ENCODE peak calls at places on chromosomes 2 and 18, in five cellular contexts. One of them, this sample, is unnamed.

GRCh38 chr2:233142355-233142897 is 82.3 kb downstream of the INPP5D start:
- DNase-seq in fibroblast of lung: no peak
- DNase-seq in kidney epithelial cell: no peak
- DNase-seq in AG04450: no peak
- DNase-seq in AG04449: no peak
- DNase-seq in this sample: no peak

GRCh38 chr2:233974530-233975071 is 57.4 kb downstream of the TRPM8 start:
- DNase-seq in fibroblast of lung: peak
- DNase-seq in kidney epithelial cell: peak
- DNase-seq in AG04450: peak
- DNase-seq in AG04449: peak
- DNase-seq in this sample: peak

GRCh38 chr2:128028668-128029054 is 802 bp upstream of the SAP130 start:
- DNase-seq in fibroblast of lung: no peak
- DNase-seq in kidney epithelial cell: no peak
- DNase-seq in AG04450: no peak
- DNase-seq in AG04449: no peak
- DNase-seq in this sample: no peak

GRCh38 chr2:28201711-28202180 is 190.9 kb upstream of the FOSL2 start:
- DNase-seq in fibroblast of lung: no peak
- DNase-seq in kidney epithelial cell: no peak
- DNase-seq in AG04450: no peak
- DNase-seq in AG04449: no peak
- DNase-seq in this sample: no peak

GRCh38 chr2:176134045-176134444 is 4.5 kb downstream of the HOXD8 start:
- DNase-seq in fibroblast of lung: no peak
- DNase-seq in kidney epithelial cell: no peak
- DNase-seq in AG04450: no peak
- DNase-seq in AG04449: no peak
- DNase-seq in this sample: no peak

GRCh38 chr2:43222472-43223146 is 3.8 kb downstream of the ZFP36L2 start:
- DNase-seq in fibroblast of lung: peak
- DNase-seq in kidney epithelial cell: no peak
- DNase-seq in AG04450: no peak
- DNase-seq in AG04449: no peak
- DNase-seq in this sample: no peak

GRCh38 chr18:13791181-13791580 is 32.8 kb upstream of the MC5R start:
- DNase-seq in fibroblast of lung: peak
- DNase-seq in kidney epithelial cell: no peak
- DNase-seq in AG04450: no peak
- DNase-seq in AG04449: no peak
- DNase-seq in this sample: no peak

GRCh38 chr18:76619342-76620315 is 124.6 kb upstream of the ZNF516 start:
- DNase-seq in fibroblast of lung: peak
- DNase-seq in kidney epithelial cell: peak
- DNase-seq in AG04450: no peak
- DNase-seq in AG04449: no peak
- DNase-seq in this sample: no peak

GRCh38 chr2:25341753-25342371 is at the start of gene DNMT3A:
- DNase-seq in fibroblast of lung: peak
- DNase-seq in kidney epithelial cell: no peak
- DNase-seq in AG04450: peak
- DNase-seq in AG04449: no peak
- DNase-seq in this sample: no peak

GRCh38 chr2:28753043-28753683 is 1.5 kb downstream of the PPP1CB start:
- DNase-seq in fibroblast of lung: peak
- DNase-seq in kidney epithelial cell: peak
- DNase-seq in AG04450: peak
- DNase-seq in AG04449: no peak
- DNase-seq in this sample: peak

GRCh38 chr2:163467206-163467605 is 268.6 kb downstream of the FIGN start:
- DNase-seq in fibroblast of lung: peak
- DNase-seq in kidney epithelial cell: no peak
- DNase-seq in AG04450: no peak
- DNase-seq in AG04449: no peak
- DNase-seq in this sample: no peak

GRCh38 chr2:12918841-12919445 is 202.2 kb downstream of the TRIB2 start:
- DNase-seq in fibroblast of lung: peak
- DNase-seq in kidney epithelial cell: no peak
- DNase-seq in AG04450: peak
- DNase-seq in AG04449: peak
- DNase-seq in this sample: no peak

GRCh38 chr2:25082002-25082622 is 40.2 kb downstream of the EFR3B start:
- DNase-seq in fibroblast of lung: no peak
- DNase-seq in kidney epithelial cell: no peak
- DNase-seq in AG04450: no peak
- DNase-seq in AG04449: no peak
- DNase-seq in this sample: no peak

GRCh38 chr2:26284132-26284531 is 39.4 kb downstream of the HADHB start:
- DNase-seq in fibroblast of lung: peak
- DNase-seq in kidney epithelial cell: no peak
- DNase-seq in AG04450: no peak
- DNase-seq in AG04449: no peak
- DNase-seq in this sample: no peak

GRCh38 chr2:200966770-200967169 is 3.3 kb upstream of the ORC2 start:
- DNase-seq in fibroblast of lung: peak
- DNase-seq in kidney epithelial cell: peak
- DNase-seq in AG04450: peak
- DNase-seq in AG04449: peak
- DNase-seq in this sample: no peak

GRCh38 chr2:47225061-47225783 is 70.1 kb upstream of the STPG4 start:
- DNase-seq in fibroblast of lung: peak
- DNase-seq in kidney epithelial cell: peak
- DNase-seq in AG04450: peak
- DNase-seq in AG04449: no peak
- DNase-seq in this sample: peak

GRCh38 chr2:58614259-58614658 is 373.1 kb upstream of the FANCL start:
- DNase-seq in fibroblast of lung: no peak
- DNase-seq in kidney epithelial cell: no peak
- DNase-seq in AG04450: no peak
- DNase-seq in AG04449: no peak
- DNase-seq in this sample: no peak

GRCh38 chr2:237404413-237404812 is 9.6 kb downstream of the COL6A3 start:
- DNase-seq in fibroblast of lung: no peak
- DNase-seq in kidney epithelial cell: no peak
- DNase-seq in AG04450: no peak
- DNase-seq in AG04449: no peak
- DNase-seq in this sample: no peak

GRCh38 chr18:22168360-22168921 is 948 bp upstream of the GATA6 start:
- DNase-seq in fibroblast of lung: no peak
- DNase-seq in kidney epithelial cell: no peak
- DNase-seq in AG04450: no peak
- DNase-seq in AG04449: no peak
- DNase-seq in this sample: no peak

GRCh38 chr2:239874636-239875356 is 150.3 kb downstream of the NDUFA10 start:
- DNase-seq in fibroblast of lung: no peak
- DNase-seq in kidney epithelial cell: no peak
- DNase-seq in AG04450: no peak
- DNase-seq in AG04449: no peak
- DNase-seq in this sample: no peak

GRCh38 chr2:10514287-10514686 is 66.2 kb upstream of the ODC1 start:
- DNase-seq in fibroblast of lung: no peak
- DNase-seq in kidney epithelial cell: no peak
- DNase-seq in AG04450: no peak
- DNase-seq in AG04449: no peak
- DNase-seq in this sample: no peak

GRCh38 chr2:140454717-140455116 is 1674.5 kb upstream of the NXPH2 start:
- DNase-seq in fibroblast of lung: peak
- DNase-seq in kidney epithelial cell: peak
- DNase-seq in AG04450: peak
- DNase-seq in AG04449: peak
- DNase-seq in this sample: peak

GRCh38 chr2:165568361-165568760 is 98.9 kb downstream of the CSRNP3 start:
- DNase-seq in fibroblast of lung: no peak
- DNase-seq in kidney epithelial cell: no peak
- DNase-seq in AG04450: no peak
- DNase-seq in AG04449: no peak
- DNase-seq in this sample: no peak

GRCh38 chr2:186105016-186105415 is 366.4 kb downstream of the FSIP2 start:
- DNase-seq in fibroblast of lung: peak
- DNase-seq in kidney epithelial cell: no peak
- DNase-seq in AG04450: no peak
- DNase-seq in AG04449: no peak
- DNase-seq in this sample: no peak

GRCh38 chr18:74773171-74773624 is 175.5 kb downstream of the ZNF407 start:
- DNase-seq in fibroblast of lung: no peak
- DNase-seq in kidney epithelial cell: no peak
- DNase-seq in AG04450: no peak
- DNase-seq in AG04449: no peak
- DNase-seq in this sample: no peak

GRCh38 chr2:70248810-70249438 is 496 bp upstream of the TIA1 start:
- DNase-seq in fibroblast of lung: peak
- DNase-seq in kidney epithelial cell: no peak
- DNase-seq in AG04450: no peak
- DNase-seq in AG04449: no peak
- DNase-seq in this sample: no peak

GRCh38 chr2:143280097-143280757 is 151.0 kb downstream of the ARHGAP15 start:
- DNase-seq in fibroblast of lung: no peak
- DNase-seq in kidney epithelial cell: no peak
- DNase-seq in AG04450: no peak
- DNase-seq in AG04449: no peak
- DNase-seq in this sample: no peak

GRCh38 chr2:143284087-143284675 is 155.0 kb downstream of the ARHGAP15 start:
- DNase-seq in fibroblast of lung: peak
- DNase-seq in kidney epithelial cell: peak
- DNase-seq in AG04450: no peak
- DNase-seq in AG04449: no peak
- DNase-seq in this sample: no peak

GRCh38 chr2:143279672-143280071 is 150.5 kb downstream of the ARHGAP15 start:
- DNase-seq in fibroblast of lung: peak
- DNase-seq in kidney epithelial cell: no peak
- DNase-seq in AG04450: no peak
- DNase-seq in AG04449: no peak
- DNase-seq in this sample: no peak

GRCh38 chr2:143282684-143283083 is 153.5 kb downstream of the ARHGAP15 start:
- DNase-seq in fibroblast of lung: no peak
- DNase-seq in kidney epithelial cell: no peak
- DNase-seq in AG04450: no peak
- DNase-seq in AG04449: no peak
- DNase-seq in this sample: no peak
- TF ChIP-seq CTCF in fibroblast of lung: peak
- TF ChIP-seq CTCF in kidney epithelial cell: peak
- TF ChIP-seq CTCF in AG04450: peak
- TF ChIP-seq CTCF in AG04449: no peak
- TF ChIP-seq CTCF in this sample: peak

GRCh38 chr2:69089244-69089643 is 76.3 kb downstream of the ANTXR1 start:
- DNase-seq in fibroblast of lung: no peak
- DNase-seq in kidney epithelial cell: no peak
- DNase-seq in AG04450: peak
- DNase-seq in AG04449: no peak
- DNase-seq in this sample: no peak
- H3K4me3 ChIP-seq in fibroblast of lung: no peak
- H3K4me3 ChIP-seq in kidney epithelial cell: no peak
- H3K4me3 ChIP-seq in AG04450: no peak
- H3K4me3 ChIP-seq in AG04449: no peak
- H3K4me3 ChIP-seq in this sample: no peak

GRCh38 chr2:207487650-207488315 is 42.0 kb upstream of the CREB1 start:
- DNase-seq in fibroblast of lung: peak
- DNase-seq in kidney epithelial cell: peak
- DNase-seq in AG04450: peak
- DNase-seq in AG04449: peak
- DNase-seq in this sample: peak
- TF ChIP-seq CTCF in fibroblast of lung: no peak
- TF ChIP-seq CTCF in kidney epithelial cell: no peak
- TF ChIP-seq CTCF in AG04450: peak
- TF ChIP-seq CTCF in AG04449: peak
- TF ChIP-seq CTCF in this sample: peak

DNA sequence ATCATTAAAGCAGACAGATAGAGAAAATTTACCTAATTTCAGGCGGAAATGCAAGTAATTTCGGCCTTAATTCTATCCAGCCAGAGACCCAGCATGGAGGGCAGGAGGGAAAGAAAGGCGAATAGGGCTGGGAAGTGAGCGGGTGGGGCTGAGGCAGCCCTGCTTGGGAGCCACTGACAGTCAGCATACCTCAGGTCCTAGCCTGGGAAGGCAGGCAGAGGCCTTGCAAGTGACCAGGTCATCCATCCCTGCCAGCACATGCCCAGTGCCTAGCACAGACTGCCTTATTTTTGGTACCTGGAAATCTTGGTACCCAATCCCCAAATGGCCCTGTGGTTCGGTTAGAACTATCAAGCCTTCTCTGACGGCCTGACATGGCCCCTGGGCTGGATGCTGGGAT is 1.5 kb downstream of the GDF7 start:
- DNase-seq in fibroblast of lung: no peak
- DNase-seq in kidney epithelial cell: no peak
- DNase-seq in AG04450: no peak
- DNase-seq in AG04449: no peak
- DNase-seq in this sample: no peak
- H3K4me3 ChIP-seq in fibroblast of lung: no peak
- H3K4me3 ChIP-seq in kidney epithelial cell: no peak
- H3K4me3 ChIP-seq in AG04450: no peak
- H3K4me3 ChIP-seq in AG04449: no peak
- H3K4me3 ChIP-seq in this sample: no peak

GRCh38 chr2:85011747-85012146 is 40.8 kb downstream of the KCMF1 start:
- DNase-seq in fibroblast of lung: no peak
- DNase-seq in kidney epithelial cell: no peak
- DNase-seq in AG04450: no peak
- DNase-seq in AG04449: no peak
- DNase-seq in this sample: no peak
- TF ChIP-seq CTCF in fibroblast of lung: no peak
- TF ChIP-seq CTCF in kidney epithelial cell: peak
- TF ChIP-seq CTCF in AG04450: no peak
- TF ChIP-seq CTCF in AG04449: no peak
- TF ChIP-seq CTCF in this sample: peak

DNA sequence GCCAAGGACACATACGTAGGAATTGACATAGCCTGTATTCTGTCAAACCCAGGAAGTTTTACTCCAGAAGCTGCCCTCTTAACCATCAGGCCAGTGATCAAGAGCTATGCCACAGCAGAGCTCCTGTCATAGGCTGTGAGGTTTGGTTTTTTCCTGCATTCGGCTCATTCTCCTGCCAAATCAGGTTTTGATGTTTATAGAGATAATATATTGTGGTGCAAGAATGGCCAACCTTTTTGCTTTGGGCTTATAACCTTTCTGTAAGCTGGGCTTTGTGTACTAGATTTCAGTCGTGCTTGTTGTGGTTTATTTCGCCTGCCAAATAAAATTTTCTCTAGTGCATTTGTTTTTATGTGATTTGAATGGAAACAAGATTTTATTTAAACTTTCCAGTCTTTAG is 2.4 kb downstream of the KDM3A start:
- DNase-seq in fibroblast of lung: no peak
- DNase-seq in kidney epithelial cell: no peak
- DNase-seq in AG04450: no peak
- DNase-seq in AG04449: no peak
- DNase-seq in this sample: no peak
- H3K4me3 ChIP-seq in fibroblast of lung: peak
- H3K4me3 ChIP-seq in kidney epithelial cell: no peak
- H3K4me3 ChIP-seq in AG04450: no peak
- H3K4me3 ChIP-seq in AG04449: peak
- H3K4me3 ChIP-seq in this sample: peak

GRCh38 chr2:44964704-44965343 is 23.3 kb downstream of the SIX3 start:
- DNase-seq in fibroblast of lung: no peak
- DNase-seq in kidney epithelial cell: no peak
- DNase-seq in AG04450: no peak
- DNase-seq in AG04449: no peak
- DNase-seq in this sample: no peak
- TF ChIP-seq CTCF in fibroblast of lung: peak
- TF ChIP-seq CTCF in kidney epithelial cell: peak
- TF ChIP-seq CTCF in AG04450: no peak
- TF ChIP-seq CTCF in AG04449: peak
- TF ChIP-seq CTCF in this sample: peak

GRCh38 chr18:80086281-80086680 is 22.8 kb upstream of the ADNP2 start:
- DNase-seq in fibroblast of lung: no peak
- DNase-seq in kidney epithelial cell: no peak
- DNase-seq in AG04450: no peak
- DNase-seq in AG04449: peak
- DNase-seq in this sample: no peak
- H3K4me3 ChIP-seq in fibroblast of lung: no peak
- H3K4me3 ChIP-seq in kidney epithelial cell: no peak
- H3K4me3 ChIP-seq in AG04450: no peak
- H3K4me3 ChIP-seq in AG04449: no peak
- H3K4me3 ChIP-seq in this sample: no peak